ENCODE peak calls at places on chromosomes 6 and 20, in seven cellular contexts. B, K, N, L, W, T and C are unnamed samples.

GRCh38 chr20:34165246-34165645 is 53.2 kb upstream of the EIF2S2 start:
- DNase-seq in B (no peak), K (no peak), N (no peak), L (no peak), W (peak; percentile 39), T (no peak), C (no peak)

GRCh38 chr6:12798326-12798725 is 81.8 kb downstream of the PHACTR1 start:
- DNase-seq in B (no peak), K (no peak), N (no peak), L (no peak), W (no peak), T (no peak), C (no peak)

GRCh38 chr6:79687759-79688158 is 56.6 kb downstream of the SH3BGRL2 start:
- DNase-seq in B (no peak), K (no peak), N (no peak), L (no peak), W (no peak), T (no peak), C (no peak)

GRCh38 chr6:163490826-163491577 is 76.5 kb downstream of the QKI start:
- DNase-seq in B (no peak), K (no peak), N (no peak), L (peak; percentile 68), W (peak; percentile 55), T (no peak), C (peak; percentile 61)

GRCh38 chr6:1606533-1607235 is 3.0 kb upstream of the FOXC1 start:
- DNase-seq in B (no peak), K (peak; percentile 80), N (no peak), L (peak; percentile 32), W (no peak), T (peak; percentile 85), C (no peak)

GRCh38 chr6:14228571-14228970 is 111.0 kb downstream of the CD83 start:
- DNase-seq in B (no peak), K (no peak), N (no peak), L (no peak), W (no peak), T (no peak), C (peak; percentile 62)

GRCh38 chr20:5933802-5934436 is 16.4 kb downstream of the TRMT6 start:
- DNase-seq in B (no peak), K (no peak), N (no peak), L (peak; percentile 13), W (peak; percentile 13), T (peak; percentile 64), C (no peak)

GRCh38 chr6:5665667-5666066 is 341.1 kb downstream of the NRN1 start:
- DNase-seq in B (no peak), K (no peak), N (no peak), L (no peak), W (no peak), T (peak; percentile 19), C (no peak)

GRCh38 chr6:113598786-113599185 is 258.4 kb upstream of the MARCKS start:
- DNase-seq in B (no peak), K (no peak), N (no peak), L (no peak), W (peak; percentile 39), T (no peak), C (peak; percentile 28)

GRCh38 chr6:112189494-112189893 is 64.9 kb downstream of the LAMA4 start:
- DNase-seq in B (no peak), K (no peak), N (no peak), L (no peak), W (no peak), T (no peak), C (peak; percentile 5)

GRCh38 chr6:1208876-1209275 is 103.0 kb upstream of the FOXQ1 start:
- DNase-seq in B (no peak), K (no peak), N (no peak), L (peak; percentile 94), W (peak; percentile 13), T (no peak), C (peak; percentile 4)

GRCh38 chr6:24455061-24455460 is 34.3 kb downstream of the GPLD1 start:
- DNase-seq in B (no peak), K (no peak), N (no peak), L (no peak), W (no peak), T (peak; percentile 8), C (no peak)

GRCh38 chr6:21594427-21595264 is 1.1 kb downstream of the SOX4 start:
- DNase-seq in B (no peak), K (no peak), N (no peak), L (peak; percentile 54), W (peak; percentile 72), T (peak; percentile 68), C (peak; percentile 63)

GRCh38 chr6:155183095-155183494 is 80.7 kb upstream of the CLDN20 start:
- DNase-seq in B (no peak), K (no peak), N (no peak), L (no peak), W (no peak), T (no peak), C (no peak)

GRCh38 chr6:68633654-68634502 is 1.2 kb upstream of the ADGRB3 start:
- DNase-seq in B (no peak), K (no peak), N (no peak), L (no peak), W (peak; percentile 6), T (no peak), C (no peak)

GRCh38 chr6:145863396-145863795 is 48.8 kb upstream of the FBXO30 start:
- DNase-seq in B (no peak), K (no peak), N (no peak), L (no peak), W (no peak), T (no peak), C (no peak)

GRCh38 chr20:51497542-51498467 is 44.7 kb downstream of the NFATC2 start:
- DNase-seq in B (no peak), K (no peak), N (no peak), L (no peak), W (no peak), T (no peak), C (peak; percentile 31)

GRCh38 chr6:139839506-139840156 is 465.2 kb upstream of the CITED2 start:
- DNase-seq in B (no peak), K (no peak), N (no peak), L (peak; percentile 98), W (no peak), T (no peak), C (no peak)

GRCh38 chr20:48702388-48703041 is 125.3 kb downstream of the PREX1 start:
- DNase-seq in B (no peak), K (no peak), N (no peak), L (no peak), W (no peak), T (no peak), C (no peak)

GRCh38 chr20:35269055-35269781 is 8.7 kb downstream of the MMP24OS start:
- DNase-seq in B (peak; percentile 77), K (peak; percentile 92), N (peak; percentile 93), L (peak; percentile 70), W (peak; percentile 73), T (peak; percentile 90), C (peak; percentile 62)

GRCh38 chr20:10469599-10469998 is 34.5 kb downstream of the SLX4IP start:
- DNase-seq in B (peak; percentile 54), K (no peak), N (no peak), L (peak; percentile 76), W (peak; percentile 90), T (peak; percentile 87), C (peak; percentile 87)

DNA sequence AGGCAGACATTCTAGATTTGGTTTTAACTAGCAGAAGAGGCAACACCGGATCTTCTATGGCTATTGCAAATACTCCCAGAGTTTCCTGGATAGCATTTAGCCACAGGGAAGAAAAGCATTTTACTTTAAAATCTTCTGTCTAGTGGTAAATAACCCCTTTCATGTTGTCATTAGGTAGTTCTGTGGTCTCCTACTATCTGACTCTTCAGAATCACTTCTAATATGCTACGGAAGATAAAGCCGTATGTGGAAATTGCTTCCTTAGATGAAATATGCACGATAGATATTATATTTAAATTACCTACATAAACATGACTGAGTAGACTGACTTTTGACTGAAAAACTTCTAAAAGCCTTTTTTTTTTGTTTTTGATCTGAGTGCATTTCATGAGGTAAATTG is 761 bp downstream of the CRISP3 start:
- DNase-seq in B (no peak), K (no peak), N (no peak), L (no peak), W (no peak), T (no peak), C (no peak)
- H2BK5ac ChIP-seq in B (no peak overlapping the region), K (no peak overlapping the region), N (no peak overlapping the region), L (no peak overlapping the region), W (no peak overlapping the region), T (no peak overlapping the region), C (no peak overlapping the region)

GRCh38 chr6:116279232-116280160 is at the start of gene TSPYL1:
- DNase-seq in B (peak; percentile 97), K (peak; percentile 96), N (peak; percentile 95), L (peak; percentile 99), W (peak; percentile 98), T (peak; percentile 99), C (peak; percentile 97)
- H2BK5ac ChIP-seq in B (peak within 1 kb of the TSS; percentile 99), K (peak within 1 kb of the TSS; percentile 78), N (peak within 1 kb of the TSS; percentile 90), L (peak within 1 kb of the TSS; percentile 41), W (peak within 1 kb of the TSS; percentile 9), T (peak within 1 kb of the TSS; percentile 13), C (peak within 1 kb of the TSS; percentile 88)

GRCh38 chr6:170456886-170457698 is 96.0 kb downstream of the PSMB1 start:
- DNase-seq in B (no peak), K (no peak), N (no peak), L (peak; percentile 13), W (no peak), T (no peak), C (no peak)
- H2BK5ac ChIP-seq in B (no peak overlapping the region), K (no peak overlapping the region), N (no peak overlapping the region), L (no peak overlapping the region), W (no peak overlapping the region), T (no peak overlapping the region), C (no peak overlapping the region)

GRCh38 chr20:2840138-2840966 is at the start of the genes PCED1A and VPS16:
- DNase-seq in B (peak; percentile 65), K (peak; percentile 90), N (peak; percentile 93), L (peak; percentile 87), W (peak; percentile 88), T (peak; percentile 90), C (peak; percentile 85)
- H2BK5ac ChIP-seq in B (peak within 1 kb of the TSS; percentile 26), K (no peak within 1 kb of the TSS), N (no peak within 1 kb of the TSS), L (peak within 1 kb of the TSS; percentile 75), W (peak within 1 kb of the TSS; percentile 81), T (no peak within 1 kb of the TSS), C (peak within 1 kb of the TSS; percentile 94)

GRCh38 chr6:143528164-143528811 is 16.8 kb upstream of the FUCA2 start:
- DNase-seq in B (no peak), K (no peak), N (no peak), L (no peak), W (no peak), T (no peak), C (no peak)

GRCh38 chr6:143527677-143528076 is 16.2 kb upstream of the FUCA2 start:
- DNase-seq in B (no peak), K (no peak), N (no peak), L (no peak), W (no peak), T (no peak), C (no peak)

GRCh38 chr6:143531720-143532504 is 20.4 kb upstream of the FUCA2 start:
- DNase-seq in B (no peak), K (no peak), N (no peak), L (no peak), W (no peak), T (no peak), C (no peak)

GRCh38 chr6:143529095-143529494 is 17.6 kb upstream of the FUCA2 start:
- DNase-seq in B (no peak), K (no peak), N (no peak), L (no peak), W (peak; percentile 10), T (peak; percentile 42), C (no peak)
- H2BK5ac ChIP-seq in B (no peak overlapping the region), K (no peak overlapping the region), N (no peak overlapping the region), L (no peak overlapping the region), W (no peak overlapping the region), T (no peak overlapping the region), C (no peak overlapping the region)